ENCODE peak calls at places on chromosomes 2 and 18, in nine cellular contexts. L, H, Y, O, G, D, Q, F and M are unnamed samples. For H3K4me1, the result is how much of the 10 kb centered on the place peaks cover.

GRCh38 chr2:62217421-62217820 is 21.5 kb downstream of the B3GNT2 start:
- DNase-seq in O (no peak), G (no peak), D (no peak), H (no peak), F (no peak), Q (no peak), L (no peak), Y (no peak), M (no peak)

GRCh38 chr2:229270551-229271410 is at the start of gene PID1:
- DNase-seq in Q (peak), O (no peak), L (no peak), H (no peak), F (peak), Y (peak), G (no peak), D (peak), M (peak)

GRCh38 chr2:105953942-105954341 is 209.2 kb downstream of the NCK2 start:
- DNase-seq in O (no peak), F (no peak), Q (no peak), D (no peak), G (no peak), Y (no peak), L (no peak), H (no peak), M (no peak)

GRCh38 chr18:74631242-74632087 is 33.8 kb downstream of the ZNF407 start:
- DNase-seq in H (no peak), G (no peak), Q (no peak), O (no peak), L (no peak), F (no peak), D (no peak), Y (peak), M (no peak)

GRCh38 chr2:148540022-148540421 is 104.5 kb upstream of the EPC2 start:
- DNase-seq in Q (no peak), H (no peak), L (no peak), O (no peak), F (no peak), Y (no peak), D (no peak), G (no peak), M (no peak)

GRCh38 chr2:71530246-71530986 is 77.1 kb downstream of the DYSF start:
- DNase-seq in D (no peak), O (no peak), F (no peak), L (peak), H (no peak), Q (no peak), G (no peak), Y (peak), M (no peak)

GRCh38 chr18:13481331-13481730 is 245.0 kb downstream of the FAM210A start:
- DNase-seq in L (no peak), Q (no peak), F (no peak), Y (no peak), G (no peak), H (no peak), D (no peak), O (no peak), M (no peak)

GRCh38 chr2:226793615-226794014 is 6.0 kb downstream of the IRS1 start:
- DNase-seq in Q (no peak), D (no peak), Y (peak), O (no peak), L (no peak), H (no peak), G (no peak), F (no peak), M (no peak)

GRCh38 chr2:26172866-26173595 is at the start of gene GAREM2:
- DNase-seq in Q (no peak), Y (no peak), D (no peak), O (no peak), L (peak), H (no peak), F (no peak), G (no peak), M (no peak)

GRCh38 chr2:231364961-231365810 is 30.3 kb upstream of the B3GNT7 start:
- DNase-seq in H (no peak), D (no peak), L (peak), F (no peak), O (no peak), G (no peak), Q (no peak), Y (peak), M (peak)

GRCh38 chr18:70046207-70046606 is 98.5 kb upstream of the CD226 start:
- DNase-seq in G (no peak), F (no peak), L (no peak), O (no peak), Q (no peak), H (no peak), D (no peak), Y (peak), M (no peak)

GRCh38 chr18:78741381-78742340 is 238.0 kb upstream of the SALL3 start:
- DNase-seq in Q (no peak), F (no peak), Y (no peak), O (no peak), H (no peak), G (no peak), L (no peak), D (no peak), M (no peak)

GRCh38 chr2:112242384-112242783 is 12.5 kb downstream of the ZC3H8 start:
- DNase-seq in H (no peak), L (no peak), Y (no peak), F (no peak), Q (no peak), O (no peak), G (no peak), D (no peak), M (no peak)

GRCh38 chr18:50126466-50126865 is 68.5 kb downstream of the MYO5B start:
- DNase-seq in O (no peak), D (no peak), L (no peak), Q (no peak), H (no peak), Y (no peak), F (no peak), G (no peak), M (no peak)

GRCh38 chr2:101949304-101949703 is 42.5 kb upstream of the IL1R2 start:
- DNase-seq in L (no peak), F (no peak), O (no peak), Y (no peak), D (no peak), G (no peak), H (no peak), Q (no peak), M (no peak)

GRCh38 chr2:158600155-158600802 is 143.5 kb downstream of the PKP4 start:
- DNase-seq in D (peak), Y (peak), Q (peak), L (no peak), H (peak), O (no peak), G (peak), F (peak), M (no peak)

GRCh38 chr2:172462393-172463381 is 35.3 kb downstream of the ITGA6 start:
- DNase-seq in G (no peak), D (no peak), L (no peak), Q (no peak), H (no peak), F (no peak), Y (no peak), O (no peak), M (no peak)

GRCh38 chr2:47566207-47566858 is 163.4 kb downstream of the MSH2 start:
- DNase-seq in Q (no peak), G (no peak), Y (no peak), H (no peak), D (no peak), F (no peak), O (no peak), L (no peak), M (no peak)

GRCh38 chr2:219523031-219523671 is 8.9 kb downstream of the ASIC4 start:
- DNase-seq in G (no peak), H (no peak), O (no peak), D (no peak), L (no peak), Q (no peak), F (peak), Y (peak), M (peak)

GRCh38 chr2:174341301-174341994 is 6.7 kb downstream of the SP9 start:
- DNase-seq in D (peak), Q (peak), O (peak), Y (peak), L (peak), G (peak), F (peak), H (no peak), M (peak)

GRCh38 chr18:59646228-59646945 is 50.8 kb downstream of the CCBE1 start:
- DNase-seq in L (no peak), Q (no peak), F (no peak), O (no peak), H (no peak), G (no peak), D (no peak), Y (no peak), M (no peak)

GRCh38 chr2:220857371-220857770 is 714.7 kb downstream of the EPHA4 start:
- DNase-seq in G (no peak), D (no peak), Q (no peak), L (no peak), Y (no peak), F (no peak), O (no peak), H (no peak), M (no peak)

GRCh38 chr2:72539145-72539552 is 286.7 kb downstream of the EXOC6B start:
- DNase-seq in G (no peak), O (no peak), F (no peak), H (no peak), Q (no peak), L (no peak), Y (peak), D (no peak), M (no peak)

GRCh38 chr2:38155-38554 is 8.2 kb downstream of the FAM110C start:
- DNase-seq in D (no peak), O (no peak), L (no peak), H (no peak), F (no peak), Y (no peak), G (no peak), Q (no peak), M (no peak)

GRCh38 chr18:57533399-57533884 is 53.1 kb downstream of the FECH start:
- DNase-seq in L (no peak), F (no peak), O (no peak), Y (no peak), D (no peak), G (no peak), H (no peak), Q (no peak), M (no peak)

GRCh38 chr2:238988105-238988504 is 140.2 kb downstream of the TWIST2 start:
- DNase-seq in O (no peak), L (no peak), Q (no peak), H (no peak), D (no peak), F (no peak), G (no peak), Y (no peak), M (no peak)

GRCh38 chr2:129604560-129604959 is 374.9 kb upstream of the RAB6C start:
- DNase-seq in G (no peak), H (no peak), L (no peak), D (no peak), Y (no peak), F (no peak), O (no peak), Q (no peak), M (no peak)

GRCh38 chr2:141523199-141523598 is 607.6 kb downstream of the LRP1B start:
- DNase-seq in Q (no peak), L (no peak), D (no peak), F (no peak), O (no peak), H (no peak), G (no peak), Y (no peak), M (no peak)

DNA sequence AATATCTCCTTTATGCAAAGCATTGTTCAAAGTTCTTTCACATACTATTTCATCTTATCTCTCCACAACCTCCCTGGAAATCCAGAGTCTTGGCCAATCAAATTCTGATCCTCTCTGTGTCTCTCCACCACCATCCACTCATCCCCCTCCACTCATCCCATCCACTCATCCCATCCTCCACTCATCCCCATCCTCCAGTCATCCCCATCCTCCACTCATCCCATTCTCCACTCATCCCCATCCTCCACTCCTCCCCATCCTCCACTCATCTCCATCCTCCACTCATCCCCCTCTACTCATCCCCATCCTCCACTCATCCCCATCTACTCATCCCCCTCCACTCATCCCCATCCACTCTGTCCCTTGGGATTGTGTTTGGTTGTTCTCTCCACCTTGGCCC is 101.1 kb downstream of the BCL2 start:
- DNase-seq in F (no peak), Y (no peak), O (no peak), H (no peak), G (no peak), L (no peak), D (no peak), Q (no peak), M (no peak)
- H3K4me1 ChIP-seq in F (under half), Y (under half), O (under half), H (under half), G (under half), L (under half), D (under half), Q (under half), M (under half)

DNA sequence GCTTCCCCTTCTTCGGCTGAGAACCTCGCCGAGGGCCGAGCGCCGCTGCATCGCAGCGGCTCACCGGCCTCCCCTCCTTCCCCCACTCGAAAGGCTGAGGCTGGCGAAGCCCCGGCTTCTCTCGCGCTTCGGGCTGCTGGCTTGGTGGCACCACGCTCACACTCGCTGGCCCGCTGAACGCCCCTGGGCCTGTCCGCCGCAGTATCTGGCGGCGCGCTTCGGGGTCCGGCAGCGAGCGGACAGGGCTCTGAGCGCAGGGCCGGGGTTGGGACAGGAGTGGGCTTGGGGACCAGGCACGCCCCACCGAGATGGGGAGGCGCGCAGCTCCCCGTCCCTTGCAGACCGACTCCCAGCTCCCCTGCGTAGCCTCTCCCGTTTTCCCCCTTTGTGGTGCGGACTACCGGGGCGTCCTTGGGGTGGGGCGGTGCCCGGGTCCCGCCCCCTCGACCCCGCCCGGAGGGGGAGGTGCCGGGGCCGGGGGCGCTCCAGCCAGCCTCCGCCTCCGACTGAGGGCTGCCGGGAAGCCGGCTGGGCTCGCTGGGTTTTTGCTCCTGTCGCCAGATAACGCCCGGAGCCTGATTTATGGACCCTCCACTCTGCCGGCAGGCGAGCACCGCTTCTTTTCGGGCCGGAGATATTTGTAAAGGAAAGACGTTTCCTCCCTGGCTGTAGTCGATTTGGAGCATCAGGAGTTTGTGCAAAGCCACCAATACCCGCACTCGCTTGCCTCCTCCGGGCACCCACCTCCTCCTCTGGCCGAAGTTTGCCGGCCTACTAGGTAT is 3.8 kb downstream of the GBX2 start:
- DNase-seq in D (no peak), L (no peak), O (no peak), Y (peak), H (no peak), G (no peak), Q (no peak), F (no peak), M (no peak)
- H3K4me3 ChIP-seq in D (peak), L (no peak), O (peak), Y (peak), H (peak), G (peak), Q (peak), F (no peak), M (peak)

GRCh38 chr18:22113144-22113813 is 56.1 kb upstream of the GATA6 start:
- DNase-seq in Q (peak), L (no peak), Y (no peak), F (no peak), H (no peak), G (no peak), D (no peak), O (no peak), M (no peak)

GRCh38 chr18:22114526-22115321 is 54.7 kb upstream of the GATA6 start:
- DNase-seq in F (no peak), D (no peak), Q (no peak), L (no peak), G (no peak), O (no peak), Y (no peak), H (no peak), M (no peak)

GRCh38 chr18:22109535-22109934 is 59.9 kb upstream of the GATA6 start:
- DNase-seq in Q (no peak), O (no peak), F (no peak), D (no peak), G (no peak), H (no peak), Y (no peak), L (no peak), M (no peak)

GRCh38 chr18:22110482-22110924 is 58.9 kb upstream of the GATA6 start:
- DNase-seq in D (no peak), H (no peak), Y (no peak), F (no peak), O (no peak), G (no peak), L (peak), Q (no peak), M (no peak)

DNA sequence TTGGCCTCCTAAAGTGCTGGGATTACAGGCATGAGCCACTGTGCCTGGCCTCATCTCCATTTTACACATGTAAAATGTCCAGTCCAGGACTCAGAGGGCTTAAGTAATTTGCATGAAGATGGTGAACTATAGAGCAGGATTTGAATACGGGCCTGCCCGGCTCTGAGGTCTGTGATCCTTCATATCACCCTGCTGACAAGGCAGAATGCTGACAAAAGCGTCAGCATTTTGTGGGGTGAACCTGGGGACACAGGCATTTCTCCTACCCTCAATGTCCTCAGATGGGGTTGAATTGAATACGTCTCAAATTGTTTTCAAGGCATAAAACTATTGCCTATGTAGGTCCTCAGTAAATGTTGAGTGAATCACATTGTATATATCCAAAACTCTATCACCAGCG is 57.2 kb upstream of the GATA6 start:
- DNase-seq in H (no peak), G (no peak), Q (no peak), L (no peak), O (no peak), F (no peak), D (no peak), Y (no peak), M (no peak)
- H3K4me1 ChIP-seq in H (under half), G (under half), Q (under half), L (under half), O (under half), F (under half), D (under half), Y (under half), M (under half)

GRCh38 chr2:65277791-65278449 is 50.3 kb downstream of the ACTR2 start:
- DNase-seq in F (no peak), L (no peak), G (peak), Q (no peak), Y (peak), D (no peak), H (no peak), O (no peak), M (no peak)

GRCh38 chr2:65276604-65277003 is 49.0 kb downstream of the ACTR2 start:
- DNase-seq in O (no peak), Y (peak), F (no peak), L (no peak), Q (no peak), D (no peak), H (no peak), G (no peak), M (no peak)

GRCh38 chr2:65278450-65279030 is 50.9 kb downstream of the ACTR2 start:
- DNase-seq in F (no peak), D (no peak), Q (no peak), O (no peak), L (no peak), G (peak), H (no peak), Y (peak), M (no peak)

GRCh38 chr2:65275141-65275540 is 47.5 kb downstream of the ACTR2 start:
- DNase-seq in D (no peak), H (no peak), G (no peak), Q (no peak), F (no peak), L (no peak), Y (no peak), O (no peak), M (no peak)

DNA sequence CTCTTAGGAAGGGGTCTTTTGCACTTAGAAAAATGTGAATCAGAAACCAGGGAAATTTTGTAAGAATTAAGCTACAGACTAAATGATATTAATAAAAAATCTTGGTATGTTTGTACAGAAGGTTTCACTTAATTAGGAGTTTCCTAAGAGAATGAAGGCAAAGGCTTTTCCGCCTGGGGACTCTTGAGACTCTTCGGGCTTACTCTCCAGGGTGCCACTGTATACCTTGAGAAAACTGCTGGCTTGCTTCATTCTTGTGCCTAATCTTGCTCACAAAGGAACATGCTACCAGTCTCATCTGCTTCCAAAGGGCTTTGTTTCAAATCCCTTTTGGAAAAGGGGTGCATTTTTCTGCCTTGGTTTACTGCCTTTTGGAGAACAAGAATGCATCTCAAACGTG is 49.5 kb downstream of the ACTR2 start:
- DNase-seq in G (no peak), Y (no peak), O (no peak), F (no peak), H (no peak), Q (no peak), D (no peak), L (no peak), M (no peak)
- H3K4me3 ChIP-seq in G (no peak), Y (no peak), O (no peak), F (no peak), H (no peak), Q (no peak), D (no peak), L (no peak), M (no peak)

GRCh38 chr18:48808476-48808875 is 142.3 kb downstream of the SMAD7 start:
- DNase-seq in O (no peak), F (peak), Y (no peak), Q (no peak), H (no peak), D (no peak), L (no peak), G (peak), M (no peak)

GRCh38 chr18:48809365-48809764 is 141.4 kb downstream of the SMAD7 start:
- DNase-seq in L (no peak), G (no peak), Y (no peak), D (no peak), O (no peak), F (no peak), H (no peak), Q (no peak), M (no peak)

GRCh38 chr18:48813833-48814489 is 136.8 kb downstream of the SMAD7 start:
- DNase-seq in Q (peak), H (no peak), Y (no peak), L (peak), D (peak), F (peak), O (no peak), G (peak), M (peak)

GRCh38 chr18:48811401-48811800 is 139.4 kb downstream of the SMAD7 start:
- DNase-seq in G (no peak), O (no peak), H (no peak), L (no peak), F (no peak), Q (no peak), D (no peak), Y (no peak), M (no peak)

DNA sequence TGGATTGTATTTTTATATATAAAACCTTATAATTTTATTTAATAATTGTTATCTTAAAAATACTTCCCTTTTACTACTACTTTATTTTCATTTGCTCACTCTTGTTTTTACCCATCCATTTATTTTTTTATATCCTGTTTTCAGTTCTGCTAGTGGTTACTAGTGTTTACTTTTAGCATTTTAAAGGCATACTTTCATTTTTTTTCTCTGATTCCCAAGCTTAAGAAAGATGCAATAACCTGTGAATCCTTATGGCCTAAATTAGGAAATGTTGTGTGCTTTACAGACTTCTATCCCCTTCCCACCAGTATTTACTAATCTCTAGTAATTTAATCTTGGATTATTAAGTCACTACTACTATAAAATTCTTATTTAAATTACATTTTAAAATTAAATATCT is 140.0 kb downstream of the SMAD7 start:
- DNase-seq in Y (no peak), L (no peak), G (no peak), F (no peak), D (no peak), O (no peak), H (no peak), Q (no peak), M (no peak)
- H3K4me1 ChIP-seq in Y (under half), L (under half), G (under half), F (under half), D (under half), O (under half), H (under half), Q (half or more), M (under half)

GRCh38 chr2:170717599-170717963 is 2.4 kb downstream of the SP5 start:
- DNase-seq in F (no peak), G (no peak), Y (no peak), Q (no peak), L (no peak), H (no peak), O (no peak), D (no peak), M (no peak)
- H3K4me3 ChIP-seq in F (no peak), G (no peak), Y (no peak), Q (peak), L (no peak), H (peak), O (peak), D (no peak), M (peak)